ENCODE peak calls at places on chromosome 10, in four cellular contexts. F is mucosa of gallbladder, X is GM04504, T is right cardiac atrium. S is an unnamed sample.

GRCh38 chr10:132225849-132226205 is 39.1 kb downstream of the DPYSL4 start:
- DNase-seq in X (no peak), F (no peak), T (peak; percentile 35), S (no peak)

GRCh38 chr10:69861251-69862240 is 59.8 kb downstream of the COL13A1 start:
- DNase-seq in X (peak; percentile 86), F (peak; percentile 38), T (peak; percentile 45), S (no peak)

GRCh38 chr10:103231047-103231551 is 14.6 kb upstream of the RPEL1 start:
- DNase-seq in F (peak; percentile 50), X (peak; percentile 82), T (no peak), S (no peak)

GRCh38 chr10:69503896-69504265 is 52.6 kb downstream of the TSPAN15 start:
- DNase-seq in F (no peak), X (no peak), T (no peak), S (no peak)

GRCh38 chr10:14740684-14741247 is 33.9 kb downstream of the FAM107B start:
- DNase-seq in F (no peak), T (no peak), X (no peak), S (no peak)

GRCh38 chr10:117016271-117016670 is 11.3 kb upstream of the SHTN1 start:
- DNase-seq in F (no peak), T (no peak), X (no peak), S (no peak)

GRCh38 chr10:11026761-11027160 is 9.1 kb downstream of the CELF2 start:
- DNase-seq in F (no peak), X (no peak), T (no peak), S (no peak)

GRCh38 chr10:22022257-22023051 is 18.9 kb upstream of the DNAJC1 start:
- DNase-seq in T (peak; percentile 65), X (no peak), F (peak; percentile 39), S (no peak)

GRCh38 chr10:48271323-48271722 is 3.2 kb downstream of the FRMPD2 start:
- DNase-seq in T (no peak), F (no peak), X (no peak), S (no peak)

GRCh38 chr10:30359373-30360206 is 10.5 kb upstream of the MTPAP start:
- DNase-seq in X (no peak), T (peak; percentile 79), F (peak; percentile 58), S (no peak)

GRCh38 chr10:70198696-70199466 is 28.6 kb upstream of the SAR1A start:
- DNase-seq in X (no peak), F (no peak), T (no peak), S (no peak)

GRCh38 chr10:119849031-119849789 is 23.4 kb downstream of the MCMBP start:
- DNase-seq in T (no peak), F (no peak), X (no peak), S (no peak)

GRCh38 chr10:70558871-70559810 is 43.4 kb downstream of the PRF1 start:
- DNase-seq in F (peak; percentile 56), X (no peak), T (peak; percentile 88), S (peak; percentile 56)

GRCh38 chr10:114337510-114338462 is 66.5 kb downstream of the AFAP1L2 start:
- DNase-seq in X (no peak), T (no peak), F (no peak), S (no peak)

GRCh38 chr10:11345224-11346054 is 266.0 kb downstream of the USP6NL start:
- DNase-seq in F (no peak), X (no peak), T (no peak), S (no peak)

GRCh38 chr10:79229830-79230562 is 117.3 kb upstream of the PPIF start:
- DNase-seq in F (no peak), T (peak; percentile 52), X (no peak), S (no peak)

GRCh38 chr10:126380352-126381076 is 7.8 kb downstream of the ADAM12 start:
- DNase-seq in X (no peak), F (no peak), T (no peak), S (no peak)

GRCh38 chr10:114548662-114549061 is 109.4 kb downstream of the ABLIM1 start:
- DNase-seq in F (peak; percentile 63), T (peak; percentile 58), X (peak; percentile 23), S (peak; percentile 80)

GRCh38 chr10:53379951-53380350 is 607.4 kb upstream of the MBL2 start:
- DNase-seq in F (no peak), T (no peak), X (no peak), S (no peak)

GRCh38 chr10:105611244-105611798 is 970.2 kb downstream of the SORCS3 start:
- DNase-seq in T (no peak), F (no peak), X (no peak), S (no peak)

GRCh38 chr10:122462533-122463465 is 1.4 kb downstream of the HTRA1 start:
- DNase-seq in T (peak; percentile 91), F (no peak), X (no peak), S (peak; percentile 70)

GRCh38 chr10:59847326-59847725 is 59.0 kb downstream of the CCDC6 start:
- DNase-seq in F (no peak), T (no peak), X (no peak), S (no peak)

GRCh38 chr10:266974-267425 is 131.7 kb downstream of the ZMYND11 start:
- DNase-seq in X (no peak), T (no peak), F (no peak), S (no peak)

GRCh38 chr10:15180736-15181135 is 12.2 kb upstream of the NMT2 start:
- DNase-seq in X (no peak), T (no peak), F (no peak), S (no peak)

GRCh38 chr10:74991435-74991834 is 120.0 kb upstream of the SAMD8 start:
- DNase-seq in F (no peak), X (no peak), T (no peak), S (no peak)

GRCh38 chr10:132329565-132330485 is 2.2 kb upstream of the LRRC27 start:
- DNase-seq in F (no peak), X (peak; percentile 68), T (peak; percentile 65), S (no peak)

GRCh38 chr10:123021517-123021916 is 12.7 kb downstream of the ACADSB start:
- DNase-seq in T (no peak), X (no peak), F (no peak), S (no peak)

S was measured in ovary.